ENCODE peak calls at places on chromosomes 3 and 15, in nine cellular contexts. E is bronchial epithelial cell, R is AG09319, Z is AG04450, Y is endothelial cell, T is AG10803, X is MM.1S, D is GM12878, M is spleen. B is an unnamed sample.

GRCh38 chr15:56383011-56383410 is 17.8 kb downstream of the TEX9 start:
- DNase-seq in E (peak), R (no peak), Z (no peak), Y (no peak), T (no peak), X (no peak), D (no peak), M (no peak), B (no peak)

GRCh38 chr3:194503101-194503531 is 16.3 kb upstream of the ATP13A3 start:
- DNase-seq in E (no peak), R (no peak), Z (no peak), Y (no peak), T (no peak), X (no peak), D (no peak), M (no peak), B (no peak)

GRCh38 chr3:58563386-58564035 is 13.7 kb downstream of the FAM107A start:
- DNase-seq in E (peak), R (no peak), Z (no peak), Y (no peak), T (no peak), X (no peak), D (no peak), M (no peak), B (no peak)

GRCh38 chr3:143084856-143085731 is 34.5 kb upstream of the CHST2 start:
- DNase-seq in E (peak), R (no peak), Z (no peak), Y (no peak), T (peak), X (no peak), D (peak), M (peak), B (no peak)

GRCh38 chr3:173538410-173538809 is 140.9 kb downstream of the NLGN1 start:
- DNase-seq in E (no peak), R (no peak), Z (no peak), Y (no peak), T (no peak), X (no peak), D (no peak), M (no peak), B (no peak)

GRCh38 chr15:41507820-41508290 is 5.8 kb downstream of the LTK start:
- DNase-seq in E (peak), R (no peak), Z (no peak), Y (no peak), T (no peak), X (no peak), D (no peak), M (no peak), B (no peak)

GRCh38 chr3:59093521-59093920 is 43.7 kb upstream of the CFAP20DC start:
- DNase-seq in E (no peak), R (no peak), Z (no peak), Y (no peak), T (no peak), X (no peak), D (no peak), M (no peak), B (no peak)

GRCh38 chr3:155356594-155357370 is 63.3 kb upstream of the STRIT1 start:
- DNase-seq in E (no peak), R (no peak), Z (no peak), Y (no peak), T (peak), X (no peak), D (no peak), M (no peak), B (no peak)

GRCh38 chr3:129745253-129745652 is 138.8 kb upstream of the PLXND1 start:
- DNase-seq in E (no peak), R (peak), Z (peak), Y (no peak), T (peak), X (no peak), D (no peak), M (no peak), B (no peak)

GRCh38 chr3:106256249-106256957 is 387.6 kb upstream of the CBLB start:
- DNase-seq in E (no peak), R (no peak), Z (no peak), Y (no peak), T (no peak), X (no peak), D (peak), M (peak), B (no peak)

GRCh38 chr3:149180057-149180573 is 41.5 kb downstream of the CP start:
- DNase-seq in E (peak), R (peak), Z (peak), Y (no peak), T (peak), X (no peak), D (no peak), M (no peak), B (no peak)

GRCh38 chr3:136789976-136790375 is 28.9 kb upstream of the SLC35G2 start:
- DNase-seq in E (no peak), R (no peak), Z (no peak), Y (no peak), T (no peak), X (no peak), D (no peak), M (no peak), B (no peak)

GRCh38 chr15:62572797-62573196 is 407.7 kb upstream of the C2CD4B start:
- DNase-seq in E (no peak), R (no peak), Z (no peak), Y (no peak), T (no peak), X (no peak), D (no peak), M (no peak), B (no peak)
- TF ChIP-seq CTCF in E (no peak), R (no peak), Z (no peak), Y (no peak), T (no peak), X (no peak), D (no peak), M (no peak), B (no peak)

DNA sequence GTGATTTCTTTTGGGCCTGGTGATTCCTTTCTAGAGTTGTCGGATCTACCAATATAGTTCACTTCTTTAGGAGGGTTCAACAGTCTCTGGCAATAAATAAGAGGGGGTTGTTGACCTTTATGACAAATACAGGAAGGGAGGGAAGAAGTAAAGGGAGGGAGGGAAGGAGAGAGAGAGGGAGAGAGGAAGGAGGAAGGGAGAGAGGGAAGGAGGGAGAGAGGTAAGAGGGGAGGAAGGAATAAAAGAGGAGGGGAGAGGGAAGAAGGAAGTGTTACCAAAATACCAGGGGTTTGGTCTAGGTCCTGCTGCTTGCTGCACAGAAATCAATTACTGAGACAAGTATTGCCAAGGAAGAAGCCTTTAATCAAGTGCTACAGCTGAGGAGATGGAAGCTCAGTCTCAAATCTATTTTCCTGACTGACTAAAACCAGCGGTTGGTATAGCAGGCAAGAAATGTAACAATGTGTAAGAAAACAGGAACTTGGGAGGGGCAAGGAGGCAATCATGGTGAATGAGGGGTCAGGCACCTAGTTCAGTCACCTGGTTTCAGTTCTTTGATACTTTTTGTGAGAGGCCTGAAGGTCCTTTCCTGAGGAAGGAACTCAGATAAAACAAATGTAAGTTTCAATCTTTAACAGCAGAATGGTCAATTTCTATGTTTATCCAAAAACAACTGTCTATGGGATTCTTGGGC is 14.1 kb upstream of the TMEM40 start:
- DNase-seq in E (no peak), R (no peak), Z (no peak), Y (no peak), T (no peak), X (peak), D (no peak), M (no peak), B (no peak)
- TF ChIP-seq CTCF in E (no peak), R (no peak), Z (no peak), Y (no peak), T (no peak), X (no peak), D (no peak), M (no peak), B (no peak)

GRCh38 chr3:97821413-97821809 is 400 bp upstream of the CRYBG3 start:
- DNase-seq in E (peak), R (no peak), Z (no peak), Y (peak), T (no peak), X (no peak), D (no peak), M (peak), B (no peak)
- TF ChIP-seq CTCF in E (no peak), R (no peak), Z (peak), Y (no peak), T (no peak), X (no peak), D (peak), M (no peak), B (no peak)

GRCh38 chr3:36871379-36872126 is 73.3 kb downstream of the TRANK1 start:
- DNase-seq in E (no peak), R (no peak), Z (no peak), Y (no peak), T (no peak), X (no peak), D (no peak), M (no peak), B (no peak)
- TF ChIP-seq CTCF in E (no peak), R (no peak), Z (peak), Y (no peak), T (no peak), X (no peak), D (peak), M (no peak), B (no peak)

GRCh38 chr3:48556796-48557626 is at the start of gene PFKFB4:
- DNase-seq in E (peak), R (peak), Z (peak), Y (peak), T (peak), X (peak), D (peak), M (peak), B (peak)
- TF ChIP-seq CTCF in E (no peak), R (no peak), Z (peak), Y (no peak), T (no peak), X (no peak), D (no peak), M (peak), B (no peak)